ENCODE peak calls at places on chromosomes 16 and 17, in seven cellular contexts. One of them, this sample, is unnamed. For H3K4me1 and H3K9me3, the result is how much of the 10 kb centered on the place peaks cover.

GRCh38 chr16:31141489-31142108 is 6.1 kb upstream of the PRSS8 start:
- DNase-seq in body of pancreas: peak
- DNase-seq in Peyer's patch: no peak
- DNase-seq in upper lobe of left lung: peak
- DNase-seq in IMR-90: peak
- DNase-seq in sigmoid colon: peak
- DNase-seq in testis: peak
- DNase-seq in this sample: no peak

GRCh38 chr17:76136276-76137025 is 4.6 kb downstream of the FOXJ1 start:
- DNase-seq in body of pancreas: no peak
- DNase-seq in Peyer's patch: no peak
- DNase-seq in upper lobe of left lung: no peak
- DNase-seq in IMR-90: no peak
- DNase-seq in sigmoid colon: no peak
- DNase-seq in testis: no peak
- DNase-seq in this sample: no peak

GRCh38 chr17:47745037-47745380 is 12.0 kb downstream of the TBX21 start:
- DNase-seq in body of pancreas: no peak
- DNase-seq in Peyer's patch: no peak
- DNase-seq in upper lobe of left lung: no peak
- DNase-seq in IMR-90: no peak
- DNase-seq in sigmoid colon: no peak
- DNase-seq in testis: no peak
- DNase-seq in this sample: no peak

GRCh38 chr16:64711026-64711425 is 410.8 kb downstream of the CDH11 start:
- DNase-seq in body of pancreas: no peak
- DNase-seq in Peyer's patch: no peak
- DNase-seq in upper lobe of left lung: no peak
- DNase-seq in IMR-90: no peak
- DNase-seq in sigmoid colon: no peak
- DNase-seq in testis: no peak
- DNase-seq in this sample: no peak

GRCh38 chr17:37844158-37844976 is 79.8 kb upstream of the TBC1D3K start:
- DNase-seq in body of pancreas: peak
- DNase-seq in Peyer's patch: peak
- DNase-seq in upper lobe of left lung: peak
- DNase-seq in IMR-90: peak
- DNase-seq in sigmoid colon: no peak
- DNase-seq in testis: peak
- DNase-seq in this sample: peak

GRCh38 chr16:55466209-55466608 is 12.8 kb upstream of the MMP2 start:
- DNase-seq in body of pancreas: no peak
- DNase-seq in Peyer's patch: no peak
- DNase-seq in upper lobe of left lung: no peak
- DNase-seq in IMR-90: no peak
- DNase-seq in sigmoid colon: no peak
- DNase-seq in testis: no peak
- DNase-seq in this sample: no peak

GRCh38 chr16:8867483-8868271 is 1.1 kb downstream of the CARHSP1 start:
- DNase-seq in body of pancreas: no peak
- DNase-seq in Peyer's patch: peak
- DNase-seq in upper lobe of left lung: peak
- DNase-seq in IMR-90: no peak
- DNase-seq in sigmoid colon: peak
- DNase-seq in testis: peak
- DNase-seq in this sample: peak

GRCh38 chr16:68644715-68645493 is at the start of gene CDH3:
- DNase-seq in body of pancreas: peak
- DNase-seq in Peyer's patch: no peak
- DNase-seq in upper lobe of left lung: peak
- DNase-seq in IMR-90: no peak
- DNase-seq in sigmoid colon: no peak
- DNase-seq in testis: peak
- DNase-seq in this sample: peak

GRCh38 chr17:57080708-57081107 is 4.3 kb upstream of the AKAP1 start:
- DNase-seq in body of pancreas: no peak
- DNase-seq in Peyer's patch: no peak
- DNase-seq in upper lobe of left lung: no peak
- DNase-seq in IMR-90: peak
- DNase-seq in sigmoid colon: no peak
- DNase-seq in testis: no peak
- DNase-seq in this sample: no peak

GRCh38 chr16:17723735-17724134 is 253.0 kb upstream of the XYLT1 start:
- DNase-seq in body of pancreas: no peak
- DNase-seq in Peyer's patch: no peak
- DNase-seq in upper lobe of left lung: no peak
- DNase-seq in IMR-90: peak
- DNase-seq in sigmoid colon: no peak
- DNase-seq in testis: no peak
- DNase-seq in this sample: no peak

GRCh38 chr17:38701504-38702165 is 3.4 kb upstream of the MLLT6 start:
- DNase-seq in body of pancreas: peak
- DNase-seq in Peyer's patch: peak
- DNase-seq in upper lobe of left lung: peak
- DNase-seq in IMR-90: peak
- DNase-seq in sigmoid colon: no peak
- DNase-seq in testis: peak
- DNase-seq in this sample: peak

GRCh38 chr17:59845595-59846390 is 47.0 kb downstream of the TUBD1 start:
- DNase-seq in body of pancreas: peak
- DNase-seq in Peyer's patch: no peak
- DNase-seq in upper lobe of left lung: peak
- DNase-seq in IMR-90: peak
- DNase-seq in sigmoid colon: peak
- DNase-seq in testis: no peak
- DNase-seq in this sample: peak

GRCh38 chr17:80263253-80264047 is 2.8 kb downstream of the RNF213 start:
- DNase-seq in body of pancreas: peak
- DNase-seq in Peyer's patch: peak
- DNase-seq in upper lobe of left lung: peak
- DNase-seq in IMR-90: peak
- DNase-seq in sigmoid colon: peak
- DNase-seq in testis: peak
- DNase-seq in this sample: peak

GRCh38 chr17:7794063-7794663 is 39.9 kb upstream of the KDM6B start:
- DNase-seq in body of pancreas: no peak
- DNase-seq in Peyer's patch: no peak
- DNase-seq in upper lobe of left lung: no peak
- DNase-seq in IMR-90: no peak
- DNase-seq in sigmoid colon: no peak
- DNase-seq in testis: no peak
- DNase-seq in this sample: no peak

GRCh38 chr16:51337662-51338061 is 186.6 kb upstream of the SALL1 start:
- DNase-seq in body of pancreas: no peak
- DNase-seq in Peyer's patch: no peak
- DNase-seq in upper lobe of left lung: no peak
- DNase-seq in IMR-90: no peak
- DNase-seq in sigmoid colon: no peak
- DNase-seq in testis: no peak
- DNase-seq in this sample: no peak

GRCh38 chr17:57257911-57258885 is 1.9 kb downstream of the MSI2 start:
- DNase-seq in body of pancreas: no peak
- DNase-seq in Peyer's patch: no peak
- DNase-seq in upper lobe of left lung: no peak
- DNase-seq in IMR-90: no peak
- DNase-seq in sigmoid colon: no peak
- DNase-seq in testis: peak
- DNase-seq in this sample: no peak

GRCh38 chr16:15032547-15033308 is 23.1 kb downstream of the NTAN1 start:
- DNase-seq in body of pancreas: no peak
- DNase-seq in Peyer's patch: no peak
- DNase-seq in upper lobe of left lung: no peak
- DNase-seq in IMR-90: peak
- DNase-seq in sigmoid colon: no peak
- DNase-seq in testis: no peak
- DNase-seq in this sample: peak

GRCh38 chr17:55161935-55162555 is 102.7 kb upstream of the HLF start:
- DNase-seq in body of pancreas: no peak
- DNase-seq in Peyer's patch: no peak
- DNase-seq in upper lobe of left lung: no peak
- DNase-seq in IMR-90: peak
- DNase-seq in sigmoid colon: no peak
- DNase-seq in testis: no peak
- DNase-seq in this sample: no peak

GRCh38 chr16:47160422-47160821 is 16.7 kb upstream of the NETO2 start:
- DNase-seq in body of pancreas: no peak
- DNase-seq in Peyer's patch: no peak
- DNase-seq in upper lobe of left lung: no peak
- DNase-seq in IMR-90: no peak
- DNase-seq in sigmoid colon: no peak
- DNase-seq in testis: no peak
- DNase-seq in this sample: no peak

GRCh38 chr17:12472613-12473173 is 193.0 kb upstream of the MYOCD start:
- DNase-seq in body of pancreas: no peak
- DNase-seq in Peyer's patch: no peak
- DNase-seq in upper lobe of left lung: no peak
- DNase-seq in IMR-90: peak
- DNase-seq in sigmoid colon: peak
- DNase-seq in testis: no peak
- DNase-seq in this sample: no peak
- H3K4me1 ChIP-seq in body of pancreas: under half
- H3K4me1 ChIP-seq in Peyer's patch: under half
- H3K4me1 ChIP-seq in upper lobe of left lung: under half
- H3K4me1 ChIP-seq in IMR-90: under half
- H3K4me1 ChIP-seq in sigmoid colon: under half
- H3K4me1 ChIP-seq in testis: under half
- H3K4me1 ChIP-seq in this sample: under half

GRCh38 chr16:66370786-66371684 is 4.5 kb downstream of the CDH5 start:
- DNase-seq in body of pancreas: no peak
- DNase-seq in Peyer's patch: no peak
- DNase-seq in upper lobe of left lung: no peak
- DNase-seq in IMR-90: no peak
- DNase-seq in sigmoid colon: no peak
- DNase-seq in testis: peak
- DNase-seq in this sample: no peak

GRCh38 chr16:66366433-66367299 is at the start of gene CDH5:
- DNase-seq in body of pancreas: peak
- DNase-seq in Peyer's patch: no peak
- DNase-seq in upper lobe of left lung: peak
- DNase-seq in IMR-90: no peak
- DNase-seq in sigmoid colon: peak
- DNase-seq in testis: peak
- DNase-seq in this sample: peak

GRCh38 chr16:66372078-66372897 is 5.8 kb downstream of the CDH5 start:
- DNase-seq in body of pancreas: no peak
- DNase-seq in Peyer's patch: no peak
- DNase-seq in upper lobe of left lung: no peak
- DNase-seq in IMR-90: no peak
- DNase-seq in sigmoid colon: peak
- DNase-seq in testis: no peak
- DNase-seq in this sample: no peak

GRCh38 chr16:66367968-66368891 is 1.7 kb downstream of the CDH5 start:
- DNase-seq in body of pancreas: no peak
- DNase-seq in Peyer's patch: no peak
- DNase-seq in upper lobe of left lung: no peak
- DNase-seq in IMR-90: no peak
- DNase-seq in sigmoid colon: no peak
- DNase-seq in testis: no peak
- DNase-seq in this sample: no peak

DNA sequence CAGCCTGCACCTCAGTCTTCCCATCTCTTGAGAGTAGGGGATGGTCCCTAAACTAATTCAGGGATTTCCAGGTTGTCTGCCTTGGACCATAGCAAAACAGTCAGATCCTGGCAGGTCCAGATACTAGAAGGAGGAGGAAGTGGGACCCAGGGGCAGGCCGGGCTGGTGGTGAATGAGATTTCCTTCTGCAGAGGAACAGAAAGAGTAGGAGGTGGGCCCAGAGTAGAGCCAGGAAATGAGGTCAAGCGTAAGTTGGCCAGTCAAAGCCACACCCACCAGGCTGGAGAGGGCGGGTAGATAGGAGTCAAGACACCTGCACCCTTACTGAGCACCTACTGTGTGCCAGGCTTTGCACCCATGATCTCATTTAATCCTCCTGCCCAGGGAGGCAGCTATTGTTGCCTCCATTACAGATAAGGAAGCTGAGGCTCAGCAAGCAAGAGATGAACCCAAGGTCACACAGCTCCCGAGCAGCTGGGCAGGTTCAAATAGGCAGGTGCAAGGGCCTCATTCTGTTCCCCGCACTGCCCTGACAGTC is 2.6 kb downstream of the CDH5 start:
- DNase-seq in body of pancreas: no peak
- DNase-seq in Peyer's patch: no peak
- DNase-seq in upper lobe of left lung: peak
- DNase-seq in IMR-90: no peak
- DNase-seq in sigmoid colon: no peak
- DNase-seq in testis: no peak
- DNase-seq in this sample: peak
- TF ChIP-seq POLR2A in body of pancreas: no peak
- TF ChIP-seq POLR2A in Peyer's patch: no peak
- TF ChIP-seq POLR2A in upper lobe of left lung: peak
- TF ChIP-seq POLR2A in IMR-90: no peak
- TF ChIP-seq POLR2A in sigmoid colon: no peak
- TF ChIP-seq POLR2A in testis: no peak
- TF ChIP-seq POLR2A in this sample: no peak

GRCh38 chr16:28140788-28141618 is 70.8 kb downstream of the XPO6 start:
- DNase-seq in body of pancreas: peak
- DNase-seq in Peyer's patch: peak
- DNase-seq in upper lobe of left lung: peak
- DNase-seq in IMR-90: no peak
- DNase-seq in sigmoid colon: no peak
- DNase-seq in testis: no peak
- DNase-seq in this sample: peak

GRCh38 chr16:28149016-28149888 is 62.5 kb downstream of the XPO6 start:
- DNase-seq in body of pancreas: no peak
- DNase-seq in Peyer's patch: peak
- DNase-seq in upper lobe of left lung: no peak
- DNase-seq in IMR-90: peak
- DNase-seq in sigmoid colon: no peak
- DNase-seq in testis: no peak
- DNase-seq in this sample: no peak

GRCh38 chr16:28151180-28151579 is 60.6 kb downstream of the XPO6 start:
- DNase-seq in body of pancreas: no peak
- DNase-seq in Peyer's patch: no peak
- DNase-seq in upper lobe of left lung: no peak
- DNase-seq in IMR-90: no peak
- DNase-seq in sigmoid colon: no peak
- DNase-seq in testis: no peak
- DNase-seq in this sample: no peak

DNA sequence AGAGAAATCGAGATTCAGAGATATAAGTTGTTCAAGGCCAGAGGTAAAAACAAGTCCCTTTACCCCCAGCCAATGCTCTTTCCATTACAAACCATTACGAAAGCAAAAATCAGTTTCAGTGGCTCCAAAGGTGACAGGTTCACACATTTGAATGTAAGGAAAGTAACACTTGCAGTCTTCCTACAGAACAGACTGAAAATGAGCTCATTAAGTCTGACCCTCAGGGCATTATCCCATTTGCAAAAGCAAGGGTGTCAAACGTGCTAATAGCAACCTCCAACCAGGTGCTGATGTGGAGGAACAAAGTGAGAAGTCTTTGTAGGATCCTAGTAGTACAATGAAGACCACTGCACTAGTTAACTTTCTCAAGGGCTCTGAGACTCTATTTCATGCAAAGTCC is 65.2 kb downstream of the XPO6 start:
- DNase-seq in body of pancreas: no peak
- DNase-seq in Peyer's patch: no peak
- DNase-seq in upper lobe of left lung: no peak
- DNase-seq in IMR-90: no peak
- DNase-seq in sigmoid colon: no peak
- DNase-seq in testis: no peak
- DNase-seq in this sample: no peak
- H3K9me3 ChIP-seq in body of pancreas: under half
- H3K9me3 ChIP-seq in Peyer's patch: under half
- H3K9me3 ChIP-seq in upper lobe of left lung: under half
- H3K9me3 ChIP-seq in IMR-90: under half
- H3K9me3 ChIP-seq in sigmoid colon: under half
- H3K9me3 ChIP-seq in testis: under half
- H3K9me3 ChIP-seq in this sample: under half

GRCh38 chr16:89452925-89453324 is 37.4 kb downstream of the ANKRD11 start:
- DNase-seq in body of pancreas: no peak
- DNase-seq in Peyer's patch: no peak
- DNase-seq in upper lobe of left lung: no peak
- DNase-seq in IMR-90: no peak
- DNase-seq in sigmoid colon: no peak
- DNase-seq in testis: no peak
- DNase-seq in this sample: no peak
- H3K4me1 ChIP-seq in body of pancreas: half or more
- H3K4me1 ChIP-seq in Peyer's patch: under half
- H3K4me1 ChIP-seq in upper lobe of left lung: under half
- H3K4me1 ChIP-seq in IMR-90: under half
- H3K4me1 ChIP-seq in sigmoid colon: under half
- H3K4me1 ChIP-seq in testis: under half
- H3K4me1 ChIP-seq in this sample: under half

This sample was measured in transverse colon.